ENCODE peak calls at places on chromosome 11, in six cellular contexts. C is HepG2, R is A549, J is HEK293T, K is GM12878, X is IMR-90. G is an unnamed sample.

GRCh38 chr11:135075740-135076139 is 663.7 kb upstream of the B3GAT1 start:
- DNase-seq in J (peak; percentile 35), X (peak; percentile 5), K (no peak), R (peak; percentile 83), C (peak; percentile 78), G (no peak)

GRCh38 chr11:73219396-73220285 is 1.6 kb downstream of the P2RY2 start:
- DNase-seq in J (no peak), C (no peak), R (no peak), X (no peak), K (no peak), G (no peak)

GRCh38 chr11:101552893-101553292 is 30.9 kb downstream of the TRPC6 start:
- DNase-seq in C (no peak), K (no peak), R (no peak), X (no peak), J (no peak), G (no peak)

GRCh38 chr11:15119826-15120225 is 5.1 kb downstream of the INSC start:
- DNase-seq in R (no peak), J (no peak), K (no peak), X (no peak), C (no peak), G (no peak)

GRCh38 chr11:116791002-116791812 is 472 bp downstream of the APOA5 start:
- DNase-seq in C (peak; percentile 73), J (peak; percentile 92), X (peak; percentile 55), R (peak; percentile 49), K (no peak), G (peak; percentile 86)

GRCh38 chr11:70112017-70112434 is 33.9 kb downstream of the ANO1 start:
- DNase-seq in C (no peak), J (no peak), R (no peak), K (no peak), X (no peak), G (no peak)

GRCh38 chr11:34624069-34624468 is 3.2 kb downstream of the EHF start:
- DNase-seq in X (no peak), J (no peak), C (no peak), R (no peak), K (peak; percentile 38), G (no peak)

GRCh38 chr11:27497284-27497866 is 9.2 kb downstream of the LIN7C start:
- DNase-seq in J (no peak), K (no peak), C (peak; percentile 18), X (peak; percentile 27), R (peak; percentile 33), G (peak; percentile 30)

GRCh38 chr11:119650251-119650650 is 78.7 kb downstream of the NECTIN1 start:
- DNase-seq in R (no peak), J (no peak), K (no peak), X (no peak), C (no peak), G (no peak)

GRCh38 chr11:126734752-126735151 is 265.8 kb downstream of the KIRREL3 start:
- DNase-seq in J (no peak), R (no peak), C (no peak), K (no peak), X (no peak), G (no peak)

GRCh38 chr11:12137938-12138731 is 27.7 kb downstream of the MICAL2 start:
- DNase-seq in K (no peak), J (no peak), C (no peak), X (peak; percentile 98), R (peak; percentile 47), G (no peak)

DNA sequence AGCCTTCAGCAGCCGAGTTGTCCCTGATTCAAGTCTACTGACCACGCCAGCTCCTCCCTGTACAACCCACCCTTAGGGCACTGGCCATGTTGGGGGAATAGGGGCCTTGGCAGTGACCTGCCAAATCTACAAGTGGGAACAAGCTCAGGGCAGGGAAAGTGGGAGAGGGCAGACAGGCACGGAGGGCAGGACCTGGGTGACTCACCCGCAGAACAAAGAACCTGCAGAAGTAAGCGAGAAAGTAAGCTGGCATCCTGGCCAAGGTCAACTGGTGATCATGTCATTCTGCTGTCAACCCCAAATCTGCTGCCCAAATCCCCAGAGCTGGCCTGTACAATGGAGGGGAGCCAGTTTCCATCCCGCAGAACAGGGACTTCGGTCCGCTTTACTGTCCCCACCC is 7.9 kb upstream of the SCGB1A1 start:
- DNase-seq in X (no peak), J (no peak), R (no peak), K (no peak), C (no peak), G (no peak)
- TF ChIP-seq BHLHE40 in X (no peak), J (no peak), R (no peak), K (no peak), C (no peak), G (no peak)

GRCh38 chr11:1520209-1520986 is 33.8 kb upstream of the MOB2 start:
- DNase-seq in R (no peak), X (no peak), C (no peak), J (no peak), K (no peak), G (peak; percentile 54)

GRCh38 chr11:1519028-1519736 is 32.6 kb upstream of the MOB2 start:
- DNase-seq in C (no peak), R (no peak), K (no peak), X (no peak), J (no peak), G (no peak)

GRCh38 chr11:1517117-1518005 is 30.8 kb upstream of the MOB2 start:
- DNase-seq in R (no peak), J (no peak), K (no peak), X (no peak), C (no peak), G (no peak)

GRCh38 chr11:1516273-1517067 is 29.9 kb upstream of the MOB2 start:
- DNase-seq in X (peak; percentile 61), J (no peak), R (no peak), K (no peak), C (no peak), G (no peak)

GRCh38 chr11:1518301-1518700 is 31.7 kb upstream of the MOB2 start:
- DNase-seq in C (no peak), K (no peak), X (no peak), R (no peak), J (no peak), G (no peak)
- TF ChIP-seq BHLHE40 in C (no peak), K (no peak), X (no peak), R (no peak), J (no peak), G (no peak)

GRCh38 chr11:123302751-123303195 is 107.7 kb upstream of the CLMP start:
- DNase-seq in J (no peak), K (peak; percentile 79), R (peak; percentile 14), C (no peak), X (peak; percentile 72), G (no peak)

GRCh38 chr11:123303924-123304323 is 108.9 kb upstream of the CLMP start:
- DNase-seq in R (peak; percentile 5), J (no peak), X (no peak), C (no peak), K (peak; percentile 19), G (no peak)

GRCh38 chr11:123300874-123301695 is 106.0 kb upstream of the CLMP start:
- DNase-seq in R (peak; percentile 13), K (peak; percentile 47), C (no peak), J (no peak), X (peak; percentile 68), G (no peak)

GRCh38 chr11:123299721-123300120 is 104.7 kb upstream of the CLMP start:
- DNase-seq in J (no peak), K (no peak), R (no peak), C (no peak), X (no peak), G (no peak)

DNA sequence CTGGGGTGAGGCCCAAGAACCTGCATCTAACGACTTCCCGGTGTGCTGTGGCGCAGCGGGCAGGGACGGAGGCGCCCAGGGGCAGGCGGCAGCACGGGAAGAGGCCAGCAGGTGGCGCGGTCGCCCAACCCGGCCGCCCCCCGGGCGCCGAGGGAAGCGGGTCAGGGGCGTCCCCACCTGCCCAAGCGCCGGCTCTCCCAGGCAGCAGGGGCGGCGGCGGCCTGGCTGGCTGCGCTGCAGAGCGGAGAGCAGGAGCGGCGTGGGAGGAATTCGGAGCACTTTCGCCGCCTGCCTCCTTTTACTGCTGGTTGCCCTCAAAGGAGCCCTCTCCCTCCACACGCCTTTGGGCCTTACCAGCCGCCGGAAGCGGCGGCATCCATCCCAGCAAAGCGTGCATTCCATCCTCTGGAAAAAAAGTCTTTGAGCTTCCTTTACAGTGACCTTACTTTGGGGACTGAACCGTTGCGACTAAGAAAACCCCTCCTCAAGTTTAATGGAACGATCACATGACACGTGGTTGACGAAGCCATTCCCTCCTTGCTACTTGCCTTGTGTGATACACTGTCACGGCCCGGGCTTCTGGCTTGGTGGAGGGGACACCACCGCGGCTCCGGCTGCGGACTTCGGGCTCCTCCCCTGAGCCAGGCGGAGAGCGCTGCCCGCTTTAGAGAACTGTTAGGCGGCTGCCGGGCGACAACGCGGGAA is 106.8 kb upstream of the CLMP start:
- DNase-seq in C (no peak), X (peak; percentile 11), J (peak; percentile 88), R (peak; percentile 29), K (peak; percentile 32), G (peak; percentile 73)
- TF ChIP-seq BHLHE40 in C (no peak), X (peak; percentile 8), J (no peak), R (no peak), K (peak; percentile 67), G (no peak)

DNA sequence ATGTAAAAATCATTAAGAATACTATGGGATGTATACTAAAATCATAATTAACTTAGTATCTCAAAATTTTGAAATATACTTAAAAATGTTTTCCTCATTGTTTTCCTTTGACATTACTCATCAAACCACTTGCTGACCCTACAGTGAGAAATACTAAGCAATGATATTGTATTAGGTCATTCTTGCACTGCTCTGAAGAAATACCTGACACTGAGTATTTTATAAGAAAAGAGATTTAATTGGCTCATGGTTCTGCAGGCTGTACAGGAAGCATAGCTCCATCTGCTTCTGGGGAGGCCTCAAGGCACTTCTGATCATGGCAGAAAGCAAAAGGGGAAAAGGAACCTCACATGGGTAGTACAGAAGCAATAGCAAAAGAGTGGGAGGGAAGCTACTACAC is 950.9 kb upstream of the CHORDC1 start:
- DNase-seq in J (no peak), C (no peak), K (no peak), R (no peak), X (peak; percentile 28), G (no peak)
- TF ChIP-seq BHLHE40 in J (no peak), C (no peak), K (no peak), R (no peak), X (no peak), G (no peak)

GRCh38 chr11:86644291-86644690 is 28.1 kb downstream of the ME3 start:
- DNase-seq in X (peak; percentile 75), K (no peak), C (no peak), J (no peak), R (no peak), G (no peak)
- TF ChIP-seq BHLHE40 in X (no peak), K (no peak), C (no peak), J (no peak), R (no peak), G (no peak)

GRCh38 chr11:114087028-114087427 is 27.5 kb downstream of the ZBTB16 start:
- DNase-seq in R (no peak), K (no peak), C (no peak), X (no peak), J (no peak), G (no peak)
- TF ChIP-seq BHLHE40 in R (no peak), K (no peak), C (no peak), X (no peak), J (no peak), G (no peak)

GRCh38 chr11:125070699-125071254 is 7.7 kb downstream of the SLC37A2 start:
- DNase-seq in R (no peak), C (peak; percentile 81), J (no peak), K (peak; percentile 56), X (peak; percentile 64), G (peak; percentile 80)
- TF ChIP-seq BHLHE40 in R (no peak), C (no peak), J (no peak), K (peak; percentile 64), X (no peak), G (peak; percentile 78)

GRCh38 chr11:24844406-24844805 is 347.6 kb downstream of the LUZP2 start:
- DNase-seq in K (no peak), C (no peak), J (no peak), X (no peak), R (no peak), G (no peak)

GRCh38 chr11:24848857-24849256 is 352.0 kb downstream of the LUZP2 start:
- DNase-seq in X (no peak), R (no peak), C (no peak), K (no peak), J (no peak), G (no peak)
- TF ChIP-seq BHLHE40 in X (no peak), R (no peak), C (no peak), K (no peak), J (no peak), G (no peak)

G was measured in K562.